ENCODE peak calls at places on chromosomes 1 and 21, in four cellular contexts. One of them, this sample, is unnamed.

GRCh38 chr1:22921452-22922126 is 51.1 kb downstream of the LACTBL1 start:
- DNase-seq in transverse colon: no peak
- DNase-seq in H1: no peak
- DNase-seq in tibial nerve: no peak
- DNase-seq in this sample: no peak

GRCh38 chr1:119015547-119015946 is 27.4 kb upstream of the TBX15 start:
- DNase-seq in transverse colon: no peak
- DNase-seq in H1: no peak
- DNase-seq in tibial nerve: no peak
- DNase-seq in this sample: no peak

GRCh38 chr1:8570435-8570834 is 247.0 kb downstream of the RERE start:
- DNase-seq in transverse colon: no peak
- DNase-seq in H1: no peak
- DNase-seq in tibial nerve: no peak
- DNase-seq in this sample: no peak

GRCh38 chr1:79052829-79053449 is 46.4 kb upstream of the ADGRL4 start:
- DNase-seq in transverse colon: no peak
- DNase-seq in H1: no peak
- DNase-seq in tibial nerve: no peak
- DNase-seq in this sample: no peak

GRCh38 chr1:1220197-1220596 is 6.2 kb upstream of the TNFRSF4 start:
- DNase-seq in transverse colon: no peak
- DNase-seq in H1: no peak
- DNase-seq in tibial nerve: no peak
- DNase-seq in this sample: no peak

GRCh38 chr21:44013380-44014088 is 1.4 kb downstream of the TRAPPC10 start:
- DNase-seq in transverse colon: peak
- DNase-seq in H1: no peak
- DNase-seq in tibial nerve: no peak
- DNase-seq in this sample: no peak

GRCh38 chr1:66261370-66261769 is 272.6 kb upstream of the SGIP1 start:
- DNase-seq in transverse colon: no peak
- DNase-seq in H1: no peak
- DNase-seq in tibial nerve: no peak
- DNase-seq in this sample: no peak

GRCh38 chr1:239951518-239952130 is 140.1 kb upstream of the FMN2 start:
- DNase-seq in transverse colon: peak
- DNase-seq in H1: peak
- DNase-seq in tibial nerve: peak
- DNase-seq in this sample: peak

GRCh38 chr1:151340870-151341754 is 5.9 kb downstream of the RFX5 start:
- DNase-seq in transverse colon: peak
- DNase-seq in H1: no peak
- DNase-seq in tibial nerve: no peak
- DNase-seq in this sample: no peak

GRCh38 chr1:156104065-156104810 is 10.3 kb upstream of the LMNA start:
- DNase-seq in transverse colon: peak
- DNase-seq in H1: no peak
- DNase-seq in tibial nerve: no peak
- DNase-seq in this sample: peak

DNA sequence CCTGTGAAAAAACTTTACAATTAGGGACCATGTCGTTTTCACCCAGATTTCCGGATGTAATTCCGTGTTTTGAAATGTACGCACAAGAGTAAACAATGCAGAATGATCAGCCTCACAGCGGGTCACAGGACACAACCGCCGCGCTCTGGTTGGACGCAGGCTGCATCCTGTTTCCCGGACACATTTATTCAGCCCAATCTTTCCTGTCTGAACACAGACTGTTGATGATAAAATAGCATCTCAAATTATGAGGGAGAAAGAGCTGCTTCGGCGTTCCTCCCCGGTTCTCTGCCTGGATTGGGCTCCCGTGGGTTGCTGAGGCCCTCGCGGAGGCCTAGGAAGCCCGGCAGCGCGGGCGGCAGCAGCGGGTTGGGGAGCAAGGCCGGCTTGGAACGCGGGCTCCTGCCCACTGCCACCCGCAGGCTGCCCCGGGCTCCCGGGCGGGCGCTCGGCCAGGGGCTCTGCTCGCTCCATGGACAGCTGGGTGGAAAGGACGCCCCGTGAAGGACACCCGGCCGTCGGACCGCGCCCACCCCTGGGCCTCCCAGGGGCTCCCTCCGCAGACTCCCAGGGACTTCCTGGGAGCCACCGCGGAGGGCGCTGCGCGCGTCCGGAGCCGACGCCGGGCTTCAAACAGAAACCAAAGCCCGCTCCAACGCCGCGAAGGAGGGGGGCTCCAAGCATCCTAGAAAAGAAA is 122.4 kb downstream of the ESRRG start:
- DNase-seq in transverse colon: peak
- DNase-seq in H1: peak
- DNase-seq in tibial nerve: peak
- DNase-seq in this sample: peak
- TF ChIP-seq POLR2A in transverse colon: peak
- TF ChIP-seq POLR2A in H1: no peak
- TF ChIP-seq POLR2A in tibial nerve: peak
- TF ChIP-seq POLR2A in this sample: no peak

GRCh38 chr1:96538883-96539282 is 182.7 kb upstream of the PTBP2 start:
- DNase-seq in transverse colon: peak
- DNase-seq in H1: no peak
- DNase-seq in tibial nerve: peak
- DNase-seq in this sample: no peak
- TF ChIP-seq EP300 in transverse colon: peak
- TF ChIP-seq EP300 in H1: no peak
- TF ChIP-seq EP300 in tibial nerve: peak
- TF ChIP-seq EP300 in this sample: no peak

DNA sequence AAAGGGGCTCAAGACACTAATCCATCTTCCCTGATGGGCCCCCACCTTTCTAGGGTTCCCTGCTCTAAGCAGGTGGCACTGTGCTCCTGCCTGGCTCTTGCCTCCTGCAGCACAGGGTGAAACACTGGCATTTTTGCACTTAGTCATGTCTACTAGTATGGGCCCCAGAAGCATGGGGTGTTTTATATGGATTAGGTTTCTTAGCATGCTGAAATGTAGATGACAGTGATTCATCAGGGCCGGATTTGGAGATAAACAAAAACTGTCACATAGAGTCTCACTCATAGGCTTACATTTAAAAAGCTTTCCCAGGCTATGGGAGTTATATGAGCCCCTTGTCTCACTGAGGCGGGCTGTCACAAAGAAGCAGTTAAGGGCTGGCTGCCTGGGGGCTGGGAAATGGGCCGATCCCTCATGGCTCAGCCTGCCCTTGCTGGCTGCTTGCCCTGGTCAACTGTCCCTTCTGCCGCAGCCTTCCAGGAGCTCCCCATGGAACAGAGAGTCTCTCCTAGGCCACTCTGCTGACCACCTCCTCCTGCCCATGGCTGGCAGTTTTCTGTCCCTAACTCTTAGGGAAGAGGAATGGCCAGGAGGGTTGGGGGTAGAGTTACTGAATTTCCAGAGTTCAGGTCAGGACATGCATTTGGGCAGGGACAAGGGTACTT is 6.5 kb downstream of the GALNT2 start:
- DNase-seq in transverse colon: no peak
- DNase-seq in H1: no peak
- DNase-seq in tibial nerve: no peak
- DNase-seq in this sample: no peak
- TF ChIP-seq POLR2A in transverse colon: no peak
- TF ChIP-seq POLR2A in H1: no peak
- TF ChIP-seq POLR2A in tibial nerve: no peak
- TF ChIP-seq POLR2A in this sample: no peak

GRCh38 chr1:116929961-116930592 is 20.4 kb downstream of the PTGFRN start:
- DNase-seq in transverse colon: no peak
- DNase-seq in H1: no peak
- DNase-seq in tibial nerve: no peak
- DNase-seq in this sample: no peak
- TF ChIP-seq EP300 in transverse colon: no peak
- TF ChIP-seq EP300 in H1: no peak
- TF ChIP-seq EP300 in tibial nerve: no peak
- TF ChIP-seq EP300 in this sample: no peak

GRCh38 chr1:11145741-11146140 is 43.4 kb upstream of the ANGPTL7 start:
- DNase-seq in transverse colon: no peak
- DNase-seq in H1: no peak
- DNase-seq in tibial nerve: no peak
- DNase-seq in this sample: no peak
- TF ChIP-seq POLR2A in transverse colon: no peak
- TF ChIP-seq POLR2A in H1: no peak
- TF ChIP-seq POLR2A in tibial nerve: no peak
- TF ChIP-seq POLR2A in this sample: no peak

DNA sequence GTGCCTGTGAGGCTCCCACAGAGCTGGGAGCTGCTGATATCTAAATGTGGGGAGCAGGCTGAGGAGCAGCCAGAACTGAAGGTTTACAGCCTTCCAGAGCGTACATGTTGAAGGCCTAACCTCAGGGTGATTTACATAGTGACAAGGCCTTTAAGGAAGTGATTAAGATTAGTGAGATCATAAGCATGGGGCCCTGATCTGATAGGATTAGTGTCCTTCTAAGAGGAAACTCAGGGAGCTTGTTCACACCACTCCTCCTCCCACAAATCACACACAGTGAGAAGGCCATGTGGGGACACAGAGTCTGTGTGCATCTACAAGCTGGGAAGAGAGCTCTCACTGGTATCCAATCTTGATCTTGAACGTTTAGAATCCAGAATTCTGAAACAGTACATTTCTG is 92.3 kb upstream of the NBPF6 start:
- DNase-seq in transverse colon: no peak
- DNase-seq in H1: no peak
- DNase-seq in tibial nerve: no peak
- DNase-seq in this sample: no peak
- TF ChIP-seq EP300 in transverse colon: no peak
- TF ChIP-seq EP300 in H1: no peak
- TF ChIP-seq EP300 in tibial nerve: no peak
- TF ChIP-seq EP300 in this sample: no peak